ENCODE peak calls at places on chromosome 2, in ten cellular contexts. B, D, U, P, S, V, N, Y, L and Z are unnamed samples.

GRCh38 chr2:239374896-239375277 is 25.9 kb downstream of the HDAC4 start:
- DNase-seq in L (no peak), N (no peak), U (no peak), V (no peak), S (no peak), Y (no peak), P (no peak), D (no peak), B (no peak), Z (no peak)

GRCh38 chr2:241842620-241843211 is 16.0 kb downstream of the PDCD1 start:
- DNase-seq in D (no peak), U (no peak), S (peak; percentile 67), Y (peak; percentile 70), B (peak; percentile 67), L (peak; percentile 63), V (peak; percentile 55), P (no peak), N (peak; percentile 31), Z (peak; percentile 14)

GRCh38 chr2:145984541-145984940 is 1464.6 kb upstream of the ZEB2 start:
- DNase-seq in S (no peak), B (no peak), L (no peak), U (peak; percentile 93), N (no peak), Y (no peak), V (no peak), P (no peak), D (peak; percentile 46), Z (peak; percentile 39)

GRCh38 chr2:70368545-70368944 is 66.7 kb upstream of the FAM136A start:
- DNase-seq in B (no peak), U (no peak), N (no peak), V (no peak), Y (no peak), D (no peak), S (no peak), P (no peak), L (no peak), Z (no peak)

GRCh38 chr2:232533944-232534710 is 5.4 kb upstream of the CHRNG start:
- DNase-seq in S (no peak), B (no peak), P (no peak), D (no peak), Y (no peak), N (no peak), L (no peak), V (no peak), U (no peak), Z (peak; percentile 13)

GRCh38 chr2:74051504-74051903 is 66.8 kb downstream of the TET3 start:
- DNase-seq in S (no peak), L (no peak), Y (no peak), U (no peak), B (no peak), V (no peak), D (no peak), N (no peak), P (no peak), Z (peak; percentile 36)

GRCh38 chr2:240021488-240022104 is 3.5 kb downstream of the NDUFA10 start:
- DNase-seq in S (peak; percentile 72), V (peak; percentile 51), B (peak; percentile 76), D (peak; percentile 45), L (peak; percentile 67), U (peak; percentile 35), Y (no peak), N (peak; percentile 57), P (no peak), Z (peak; percentile 53)

GRCh38 chr2:200812122-200813022 is 662 bp downstream of the BZW1 start:
- DNase-seq in N (peak; percentile 46), Y (peak; percentile 79), B (peak; percentile 66), S (peak; percentile 73), U (peak; percentile 64), V (peak; percentile 63), D (peak; percentile 73), P (peak; percentile 44), L (peak; percentile 81), Z (peak; percentile 78)

GRCh38 chr2:146623771-146624170 is 1221.1 kb upstream of the ACVR2A start:
- DNase-seq in V (no peak), N (no peak), P (no peak), S (no peak), L (no peak), U (peak; percentile 73), D (peak; percentile 13), Y (no peak), B (no peak), Z (peak; percentile 45)